ENCODE peak calls at places on chromosomes 11 and 22, in four cellular contexts. U is foreskin fibroblast, A is non-pigmented ciliary epithelial cell, K is LoVo. Z is an unnamed sample.

GRCh38 chr11:9146477-9146876 is 55.1 kb upstream of the SCUBE2 start:
- DNase-seq in U (no peak), A (no peak), K (no peak), Z (no peak)

GRCh38 chr22:32622004-32622761 is 147.6 kb downstream of the FBXO7 start:
- DNase-seq in U (peak; percentile 78), A (peak; percentile 70), K (no peak), Z (peak; percentile 78)

GRCh38 chr11:34492806-34493414 is 20.7 kb downstream of the ELF5 start:
- DNase-seq in U (peak; percentile 38), A (no peak), K (peak; percentile 68), Z (peak; percentile 79)

GRCh38 chr11:121802542-121802941 is 313.5 kb downstream of the BLID start:
- DNase-seq in U (no peak), A (no peak), K (no peak), Z (no peak)

GRCh38 chr11:2443881-2444300 is 423 bp downstream of the TRPM5 start:
- DNase-seq in U (no peak), A (no peak), K (no peak), Z (peak; percentile 63)

GRCh38 chr22:49212466-49212865 is 615.2 kb downstream of the BRD1 start:
- DNase-seq in U (no peak), A (no peak), K (no peak), Z (peak; percentile 5)

GRCh38 chr11:119361056-119361787 is 14.7 kb upstream of the MFRP start:
- DNase-seq in U (peak; percentile 90), A (peak; percentile 49), K (peak; percentile 18), Z (peak; percentile 93)

GRCh38 chr22:36317658-36318271 is 64.8 kb downstream of the APOL1 start:
- DNase-seq in U (no peak), A (no peak), K (no peak), Z (no peak)

GRCh38 chr11:126084608-126084912 is 21.9 kb upstream of the CDON start:
- DNase-seq in U (no peak), A (no peak), K (no peak), Z (no peak)

GRCh38 chr22:37911273-37911672 is 5.2 kb downstream of the MICALL1 start:
- DNase-seq in U (no peak), A (no peak), K (no peak), Z (no peak)

GRCh38 chr22:24989541-24989951 is 37.0 kb downstream of the KIAA1671 start:
- DNase-seq in U (no peak), A (no peak), K (no peak), Z (no peak)

GRCh38 chr11:68006606-68007166 is 2.8 kb upstream of the UNC93B1 start:
- DNase-seq in U (no peak), A (no peak), K (no peak), Z (no peak)